ENCODE peak calls at places on chromosomes 1 and 21, in ten cellular contexts. S, A, I, F, E, W, U, V, B and D are unnamed samples.

GRCh38 chr1:7106442-7107108 is 321.3 kb downstream of the CAMTA1 start:
- DNase-seq in U (no peak), B (no peak), A (no peak), W (no peak), E (no peak), I (no peak), F (no peak), S (no peak), V (no peak), D (no peak)

GRCh38 chr1:207030522-207031009 is 2.0 kb downstream of the C1orf116 start:
- DNase-seq in A (no peak), F (peak), B (peak), I (no peak), V (no peak), W (no peak), E (no peak), U (no peak), S (no peak), D (no peak)

GRCh38 chr1:203480084-203480483 is 4.5 kb downstream of the PRELP start:
- DNase-seq in W (no peak), I (no peak), B (no peak), V (no peak), F (no peak), U (no peak), S (peak), E (no peak), A (no peak), D (no peak)

GRCh38 chr1:184861755-184862336 is 107.2 kb upstream of the EDEM3 start:
- DNase-seq in U (no peak), F (no peak), S (no peak), V (no peak), I (no peak), B (no peak), E (no peak), A (no peak), W (no peak), D (no peak)

GRCh38 chr1:201916649-201917249 is 28.1 kb downstream of the SHISA4 start:
- DNase-seq in E (peak), F (peak), S (peak), V (no peak), W (no peak), B (no peak), I (peak), U (peak), A (no peak), D (peak)

GRCh38 chr1:152770411-152770810 is 4.5 kb upstream of the LCE1F start:
- DNase-seq in V (no peak), A (no peak), F (no peak), W (no peak), S (no peak), E (no peak), B (no peak), U (no peak), I (no peak), D (no peak)

GRCh38 chr1:29380532-29380931 is 144.2 kb downstream of the PTPRU start:
- DNase-seq in S (peak), U (no peak), A (no peak), W (no peak), I (no peak), E (no peak), B (no peak), F (peak), V (no peak), D (no peak)

GRCh38 chr1:159829822-159830455 is 3.3 kb downstream of the SLAMF8 start:
- DNase-seq in W (no peak), A (no peak), B (peak), I (no peak), V (no peak), F (no peak), U (no peak), S (peak), E (peak), D (peak)

GRCh38 chr21:41360072-41360821 is 1.6 kb upstream of the MX2 start:
- DNase-seq in W (peak), B (peak), I (no peak), A (peak), E (no peak), V (peak), F (peak), U (peak), S (peak), D (peak)

GRCh38 chr1:15727424-15727823 is 8.6 kb upstream of the SLC25A34 start:
- DNase-seq in F (no peak), V (no peak), B (no peak), E (no peak), W (no peak), A (no peak), U (no peak), I (no peak), S (no peak), D (no peak)

GRCh38 chr1:6184083-6184783 is 4.1 kb upstream of the CHD5 start:
- DNase-seq in W (no peak), B (peak), V (no peak), E (no peak), A (no peak), I (no peak), F (no peak), S (no peak), U (no peak), D (peak)

GRCh38 chr21:36463204-36463603 is 16.7 kb downstream of the CLDN14 start:
- DNase-seq in E (no peak), V (no peak), A (no peak), F (no peak), U (no peak), W (no peak), S (no peak), I (no peak), B (no peak), D (no peak)

GRCh38 chr1:99456536-99456935 is 189.4 kb upstream of the PALMD start:
- DNase-seq in A (no peak), W (no peak), I (no peak), U (no peak), B (no peak), E (no peak), F (peak), S (peak), V (no peak), D (no peak)

GRCh38 chr1:202615501-202616354 is 94.5 kb downstream of the SYT2 start:
- DNase-seq in F (peak), S (peak), U (no peak), W (no peak), I (no peak), A (no peak), B (no peak), E (no peak), V (peak), D (peak)

GRCh38 chr21:35332841-35333426 is 283.8 kb upstream of the RUNX1 start:
- DNase-seq in E (no peak), V (no peak), A (no peak), I (no peak), B (no peak), S (no peak), U (no peak), W (no peak), F (no peak), D (no peak)

GRCh38 chr1:24714859-24715520 is 30.3 kb upstream of the CLIC4 start:
- DNase-seq in F (no peak), E (no peak), U (no peak), B (no peak), V (no peak), I (no peak), S (peak), W (no peak), A (no peak), D (no peak)

GRCh38 chr1:93847811-93848288 is 31.2 kb downstream of the DNTTIP2 start:
- DNase-seq in F (peak), E (peak), V (peak), S (peak), I (peak), B (peak), U (peak), A (peak), W (peak), D (peak)

GRCh38 chr21:30209571-30209970 is 6.3 kb downstream of the CLDN8 start:
- DNase-seq in E (no peak), W (peak), V (no peak), I (no peak), U (peak), B (peak), A (peak), F (peak), S (no peak), D (no peak)

GRCh38 chr1:92929461-92929860 is 31.8 kb downstream of the DIPK1A start:
- DNase-seq in F (peak), E (no peak), B (no peak), U (no peak), I (no peak), W (no peak), V (no peak), S (peak), A (no peak), D (no peak)

GRCh38 chr1:69787151-69787550 is 219.4 kb downstream of the LRRC7 start:
- DNase-seq in I (no peak), S (no peak), A (no peak), F (no peak), V (peak), W (peak), E (no peak), U (peak), B (peak), D (no peak)

GRCh38 chr1:200901796-200902444 is 7.2 kb downstream of the INAVA start:
- DNase-seq in B (no peak), A (no peak), S (no peak), F (no peak), I (no peak), W (no peak), E (no peak), V (no peak), U (peak), D (peak)

GRCh38 chr1:179126338-179127060 is 44.6 kb downstream of the TOR3A start:
- DNase-seq in I (no peak), B (no peak), V (no peak), A (no peak), F (no peak), U (no peak), W (no peak), S (no peak), E (no peak), D (no peak)

GRCh38 chr1:179124866-179125265 is 43.0 kb downstream of the TOR3A start:
- DNase-seq in V (no peak), S (peak), I (no peak), E (no peak), B (no peak), W (no peak), A (no peak), U (no peak), F (peak), D (no peak)

GRCh38 chr1:179127163-179127895 is 45.5 kb downstream of the TOR3A start:
- DNase-seq in A (no peak), E (no peak), F (peak), S (peak), W (no peak), I (no peak), U (no peak), V (no peak), B (peak), D (peak)

GRCh38 chr1:179128520-179128919 is 46.6 kb downstream of the TOR3A start:
- DNase-seq in W (no peak), U (no peak), B (no peak), S (no peak), I (no peak), E (no peak), F (peak), V (no peak), A (no peak), D (no peak)

GRCh38 chr1:179129702-179130473 is 48.0 kb downstream of the TOR3A start:
- DNase-seq in W (no peak), U (peak), F (no peak), E (no peak), I (peak), S (peak), B (no peak), V (peak), A (no peak), D (peak)
- H3K4me2 ChIP-seq in W (no peak), U (peak), F (peak), E (peak), I (peak), S (peak), B (no peak), V (peak), A (no peak), D (no peak)

GRCh38 chr1:155014709-155015508 is 12.3 kb downstream of the ZBTB7B start:
- DNase-seq in E (no peak), S (no peak), F (no peak), W (no peak), U (no peak), A (no peak), B (no peak), I (no peak), V (no peak), D (no peak)

GRCh38 chr1:155012052-155012546 is 9.5 kb downstream of the ZBTB7B start:
- DNase-seq in A (peak), F (no peak), E (peak), B (peak), I (peak), S (no peak), W (peak), U (peak), V (no peak), D (no peak)

GRCh38 chr1:155011437-155011907 is 8.9 kb downstream of the ZBTB7B start:
- DNase-seq in S (no peak), U (no peak), W (no peak), V (no peak), A (no peak), I (no peak), F (no peak), E (no peak), B (no peak), D (no peak)

GRCh38 chr1:155013632-155014031 is 11.0 kb downstream of the ZBTB7B start:
- DNase-seq in E (no peak), A (no peak), U (peak), S (no peak), B (peak), I (no peak), V (no peak), F (no peak), W (no peak), D (no peak)

DNA sequence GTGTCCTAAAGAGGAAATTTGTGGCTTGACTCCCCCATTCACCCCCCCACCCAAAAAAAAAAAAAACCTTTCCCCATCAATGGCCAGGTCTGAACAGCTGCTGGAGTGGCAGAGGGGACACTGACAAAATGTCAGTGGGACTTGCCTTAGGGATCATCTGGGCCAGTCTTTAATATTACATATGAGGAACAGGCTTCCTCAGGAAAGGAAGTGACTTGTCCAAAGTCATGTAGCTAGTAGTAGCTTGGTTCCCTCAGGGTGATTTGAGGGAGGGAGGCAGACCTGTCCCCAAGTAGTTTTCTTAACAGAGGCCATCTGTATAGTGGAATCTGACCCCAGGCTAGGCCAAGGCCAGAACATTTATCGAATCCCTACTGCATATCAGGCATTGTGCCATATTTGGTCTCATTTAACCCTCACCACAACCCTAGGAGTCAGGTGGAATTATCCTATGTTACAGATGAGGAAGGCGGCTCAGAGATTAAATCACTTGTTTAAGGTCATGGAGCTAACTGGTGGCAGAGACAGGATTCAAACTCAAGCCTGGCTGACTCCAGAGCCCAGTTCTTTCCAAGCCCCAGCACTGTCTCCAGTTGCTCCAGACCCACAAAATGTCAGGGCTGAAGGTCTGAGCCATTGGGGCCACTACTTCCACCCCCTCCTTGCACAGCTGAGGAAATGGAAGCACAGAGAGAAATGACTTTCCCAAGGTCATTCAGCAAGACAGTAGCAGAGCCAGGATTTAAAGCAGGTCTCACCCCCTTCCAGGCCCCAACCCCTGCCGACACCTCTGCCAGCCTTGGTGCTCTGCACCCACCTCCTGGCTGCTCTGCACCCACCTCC is 10.4 kb downstream of the ZBTB7B start:
- DNase-seq in F (no peak), E (no peak), I (no peak), A (no peak), V (no peak), U (peak), W (no peak), B (no peak), S (no peak), D (no peak)
- H3K4me2 ChIP-seq in F (no peak), E (no peak), I (peak), A (peak), V (peak), U (peak), W (peak), B (no peak), S (no peak), D (no peak)

DNA sequence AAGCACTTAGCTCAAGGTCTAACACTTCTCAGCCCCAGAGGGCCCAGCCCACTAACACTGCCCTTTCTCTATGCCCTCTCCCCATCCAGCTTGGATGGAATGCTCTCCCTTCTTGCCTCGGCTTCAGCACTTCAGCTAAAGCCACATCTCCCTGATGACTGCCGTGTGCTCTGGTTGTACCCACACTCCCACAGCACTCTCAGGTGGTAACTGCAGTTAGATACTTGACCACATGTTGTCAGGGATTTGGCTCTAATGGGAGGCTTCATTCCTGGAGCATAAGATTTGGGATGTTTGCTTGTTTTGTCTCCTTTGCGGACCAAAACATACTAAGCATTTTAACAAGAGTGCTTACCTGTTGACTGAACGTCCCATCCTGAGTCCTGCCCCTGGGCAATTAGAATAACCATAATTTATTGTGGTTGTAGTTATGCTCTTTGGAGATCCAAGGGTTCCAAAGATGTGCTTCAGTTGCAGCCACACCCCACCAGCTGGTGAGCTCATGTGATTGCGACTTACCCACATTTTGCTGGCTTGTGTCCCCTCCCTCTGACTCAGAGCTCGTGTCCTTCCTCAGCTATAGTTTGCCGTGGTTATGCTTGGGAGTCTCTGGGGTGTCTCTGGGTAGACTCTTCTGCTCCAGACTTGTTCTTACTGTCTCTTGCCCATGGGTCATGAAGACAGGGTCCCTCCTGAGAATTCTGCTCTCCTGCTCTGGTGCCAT is 7.7 kb upstream of the SLC26A9 start:
- DNase-seq in A (no peak), E (no peak), I (no peak), B (no peak), W (no peak), V (no peak), S (peak), U (no peak), F (peak), D (no peak)
- H3K4me2 ChIP-seq in A (no peak), E (no peak), I (no peak), B (no peak), W (no peak), V (no peak), S (no peak), U (no peak), F (no peak), D (no peak)

GRCh38 chr1:147083919-147084272 is 88.4 kb downstream of the PRKAB2 start:
- DNase-seq in E (no peak), F (no peak), A (no peak), S (no peak), W (peak), I (no peak), U (no peak), B (no peak), V (no peak), D (no peak)
- H3K4me2 ChIP-seq in E (peak), F (no peak), A (peak), S (peak), W (peak), I (peak), U (peak), B (peak), V (peak), D (peak)